ENCODE peak calls at places on chromosomes 5 and 9, in ten cellular contexts. One of them, this sample, is unnamed.

GRCh38 chr9:114614373-114614772 is 3.3 kb downstream of the TMEM268 start:
- DNase-seq in IMR-90: no peak
- DNase-seq in bronchial epithelial cell: no peak
- DNase-seq in ACHN: no peak
- DNase-seq in activated CD4-positive, alpha-beta T cell treated with anti-CD3 and anti-CD28 coated beads, Interleukin-2, amount 50 U/mL, for 1 hour: no peak
- DNase-seq in hippocampal formation: no peak
- DNase-seq in pancreas: no peak
- DNase-seq in sciatic nerve: no peak
- DNase-seq in CD4-positive, alpha-beta T cell: no peak
- DNase-seq in GM13977: no peak
- DNase-seq in this sample: no peak

GRCh38 chr9:5509573-5509972 is 758 bp upstream of the PDCD1LG2 start:
- DNase-seq in pancreas: no peak
- DNase-seq in IMR-90: peak
- DNase-seq in sciatic nerve: no peak
- DNase-seq in bronchial epithelial cell: peak
- DNase-seq in GM13977: no peak
- DNase-seq in ACHN: peak
- DNase-seq in activated CD4-positive, alpha-beta T cell treated with anti-CD3 and anti-CD28 coated beads, Interleukin-2, amount 50 U/mL, for 1 hour: no peak
- DNase-seq in CD4-positive, alpha-beta T cell: no peak
- DNase-seq in hippocampal formation: no peak
- DNase-seq in this sample: no peak

GRCh38 chr5:72355706-72356299 is 35.6 kb downstream of the PTCD2 start:
- DNase-seq in CD4-positive, alpha-beta T cell: no peak
- DNase-seq in IMR-90: peak
- DNase-seq in sciatic nerve: no peak
- DNase-seq in bronchial epithelial cell: peak
- DNase-seq in ACHN: peak
- DNase-seq in hippocampal formation: peak
- DNase-seq in GM13977: no peak
- DNase-seq in activated CD4-positive, alpha-beta T cell treated with anti-CD3 and anti-CD28 coated beads, Interleukin-2, amount 50 U/mL, for 1 hour: no peak
- DNase-seq in pancreas: no peak
- DNase-seq in this sample: no peak

GRCh38 chr5:152349683-152350526 is 55.2 kb downstream of the NMUR2 start:
- DNase-seq in IMR-90: peak
- DNase-seq in sciatic nerve: peak
- DNase-seq in ACHN: peak
- DNase-seq in hippocampal formation: peak
- DNase-seq in activated CD4-positive, alpha-beta T cell treated with anti-CD3 and anti-CD28 coated beads, Interleukin-2, amount 50 U/mL, for 1 hour: peak
- DNase-seq in GM13977: peak
- DNase-seq in CD4-positive, alpha-beta T cell: no peak
- DNase-seq in bronchial epithelial cell: peak
- DNase-seq in pancreas: peak
- DNase-seq in this sample: no peak

GRCh38 chr5:154478224-154478565 is at the start of gene HAND1:
- DNase-seq in activated CD4-positive, alpha-beta T cell treated with anti-CD3 and anti-CD28 coated beads, Interleukin-2, amount 50 U/mL, for 1 hour: no peak
- DNase-seq in GM13977: no peak
- DNase-seq in sciatic nerve: peak
- DNase-seq in IMR-90: no peak
- DNase-seq in hippocampal formation: no peak
- DNase-seq in CD4-positive, alpha-beta T cell: no peak
- DNase-seq in pancreas: peak
- DNase-seq in bronchial epithelial cell: peak
- DNase-seq in ACHN: peak
- DNase-seq in this sample: no peak

GRCh38 chr5:173281910-173282309 is 46.3 kb downstream of the STC2 start:
- DNase-seq in hippocampal formation: no peak
- DNase-seq in sciatic nerve: no peak
- DNase-seq in CD4-positive, alpha-beta T cell: no peak
- DNase-seq in activated CD4-positive, alpha-beta T cell treated with anti-CD3 and anti-CD28 coated beads, Interleukin-2, amount 50 U/mL, for 1 hour: no peak
- DNase-seq in IMR-90: peak
- DNase-seq in GM13977: no peak
- DNase-seq in bronchial epithelial cell: no peak
- DNase-seq in ACHN: peak
- DNase-seq in pancreas: no peak
- DNase-seq in this sample: no peak

GRCh38 chr5:3199941-3200340 is 395.7 kb upstream of the IRX1 start:
- DNase-seq in pancreas: no peak
- DNase-seq in ACHN: no peak
- DNase-seq in hippocampal formation: no peak
- DNase-seq in GM13977: no peak
- DNase-seq in activated CD4-positive, alpha-beta T cell treated with anti-CD3 and anti-CD28 coated beads, Interleukin-2, amount 50 U/mL, for 1 hour: no peak
- DNase-seq in sciatic nerve: no peak
- DNase-seq in CD4-positive, alpha-beta T cell: no peak
- DNase-seq in IMR-90: no peak
- DNase-seq in bronchial epithelial cell: no peak
- DNase-seq in this sample: no peak

GRCh38 chr5:100667021-100667671 is 132.0 kb downstream of the FAM174A start:
- DNase-seq in bronchial epithelial cell: peak
- DNase-seq in GM13977: no peak
- DNase-seq in pancreas: no peak
- DNase-seq in hippocampal formation: no peak
- DNase-seq in CD4-positive, alpha-beta T cell: no peak
- DNase-seq in activated CD4-positive, alpha-beta T cell treated with anti-CD3 and anti-CD28 coated beads, Interleukin-2, amount 50 U/mL, for 1 hour: no peak
- DNase-seq in sciatic nerve: no peak
- DNase-seq in IMR-90: peak
- DNase-seq in ACHN: no peak
- DNase-seq in this sample: no peak

GRCh38 chr5:65128226-65128625 is 353.5 kb downstream of the ADAMTS6 start:
- DNase-seq in bronchial epithelial cell: no peak
- DNase-seq in ACHN: no peak
- DNase-seq in GM13977: no peak
- DNase-seq in activated CD4-positive, alpha-beta T cell treated with anti-CD3 and anti-CD28 coated beads, Interleukin-2, amount 50 U/mL, for 1 hour: no peak
- DNase-seq in sciatic nerve: no peak
- DNase-seq in pancreas: no peak
- DNase-seq in CD4-positive, alpha-beta T cell: no peak
- DNase-seq in IMR-90: peak
- DNase-seq in hippocampal formation: no peak
- DNase-seq in this sample: no peak

GRCh38 chr5:54357371-54358058 is 47.1 kb upstream of the ARL15 start:
- DNase-seq in ACHN: no peak
- DNase-seq in sciatic nerve: no peak
- DNase-seq in CD4-positive, alpha-beta T cell: no peak
- DNase-seq in GM13977: no peak
- DNase-seq in IMR-90: no peak
- DNase-seq in bronchial epithelial cell: no peak
- DNase-seq in activated CD4-positive, alpha-beta T cell treated with anti-CD3 and anti-CD28 coated beads, Interleukin-2, amount 50 U/mL, for 1 hour: no peak
- DNase-seq in hippocampal formation: no peak
- DNase-seq in pancreas: no peak
- DNase-seq in this sample: no peak

GRCh38 chr9:72065076-72065475 is 4.7 kb upstream of the C9orf57 start:
- DNase-seq in pancreas: no peak
- DNase-seq in CD4-positive, alpha-beta T cell: no peak
- DNase-seq in sciatic nerve: no peak
- DNase-seq in hippocampal formation: no peak
- DNase-seq in activated CD4-positive, alpha-beta T cell treated with anti-CD3 and anti-CD28 coated beads, Interleukin-2, amount 50 U/mL, for 1 hour: no peak
- DNase-seq in bronchial epithelial cell: peak
- DNase-seq in ACHN: no peak
- DNase-seq in IMR-90: no peak
- DNase-seq in GM13977: no peak
- DNase-seq in this sample: no peak

This sample was measured in GM06990.